ENCODE peak calls at places on chromosomes 1 and 21, in five cellular contexts. P is colonic mucosa, B is IMR-90, R is right lobe of liver, E is adrenal gland. J is an unnamed sample.

GRCh38 chr1:91732291-91732953 is 153.5 kb downstream of the TGFBR3 start:
- DNase-seq in P (no peak), B (peak; percentile 91), E (no peak), R (no peak), J (peak; percentile 88)

GRCh38 chr1:94109478-94109877 is 11.5 kb downstream of the ABCA4 start:
- DNase-seq in B (no peak), E (no peak), R (no peak), P (no peak), J (no peak)

GRCh38 chr1:16351449-16351993 is 759 bp downstream of the FBXO42 start:
- DNase-seq in P (peak; percentile 39), R (no peak), B (peak; percentile 34), E (no peak), J (no peak)

GRCh38 chr1:151892190-151892589 is 17.1 kb downstream of the THEM4 start:
- DNase-seq in R (no peak), E (no peak), P (no peak), B (peak; percentile 34), J (no peak)

GRCh38 chr1:158179301-158180041 is 1.2 kb upstream of the CD1D start:
- DNase-seq in R (no peak), B (no peak), E (no peak), P (peak; percentile 20), J (no peak)

GRCh38 chr1:178908358-178908757 is 37.5 kb upstream of the ANGPTL1 start:
- DNase-seq in B (peak; percentile 58), P (no peak), E (no peak), R (no peak), J (no peak)

GRCh38 chr1:192620096-192620495 is 15.9 kb upstream of the RGS13 start:
- DNase-seq in B (no peak), R (no peak), P (no peak), E (no peak), J (no peak)

GRCh38 chr1:6281511-6282402 is 20.9 kb upstream of the GPR153 start:
- DNase-seq in R (peak; percentile 42), E (no peak), B (no peak), P (peak; percentile 70), J (no peak)

GRCh38 chr1:52348704-52349301 is 17.2 kb downstream of the CC2D1B start:
- DNase-seq in R (no peak), B (peak; percentile 44), P (no peak), E (no peak), J (no peak)

GRCh38 chr21:42003051-42003461 is 7.1 kb downstream of the ZBTB21 start:
- DNase-seq in R (no peak), P (no peak), B (peak; percentile 76), E (no peak), J (no peak)

GRCh38 chr1:162228586-162228985 is 148.1 kb downstream of the SPATA46 start:
- DNase-seq in B (no peak), E (no peak), R (no peak), P (no peak), J (no peak)

GRCh38 chr1:110464340-110464739 is 13.4 kb downstream of the PROK1 start:
- DNase-seq in B (peak; percentile 87), R (no peak), E (no peak), P (no peak), J (no peak)

GRCh38 chr21:46226146-46226545 is 2.4 kb downstream of the LSS start:
- DNase-seq in P (no peak), R (no peak), B (peak; percentile 19), E (no peak), J (no peak)

GRCh38 chr1:194361374-194362131 is 1175.1 kb upstream of the B3GALT2 start:
- DNase-seq in R (no peak), P (no peak), E (no peak), B (no peak), J (no peak)

GRCh38 chr1:29332204-29332603 is 95.9 kb downstream of the PTPRU start:
- DNase-seq in P (peak; percentile 42), E (no peak), B (peak; percentile 21), R (no peak), J (no peak)

GRCh38 chr1:241589524-241589923 is 50.6 kb downstream of the CHML start:
- DNase-seq in P (no peak), B (no peak), E (no peak), R (no peak), J (no peak)

GRCh38 chr1:151715726-151716404 is 738 bp downstream of the CELF3 start:
- DNase-seq in B (no peak), R (no peak), P (no peak), E (no peak), J (no peak)

GRCh38 chr1:117512728-117513321 is 93.0 kb upstream of the TENT5C start:
- DNase-seq in P (no peak), B (peak; percentile 40), R (no peak), E (no peak), J (no peak)

GRCh38 chr1:54546651-54547348 is 1.2 kb upstream of the ACOT11 start:
- DNase-seq in B (no peak), P (no peak), R (no peak), E (no peak), J (no peak)

GRCh38 chr1:54792686-54793282 is 8.3 kb downstream of the TTC22 start:
- DNase-seq in B (no peak), P (no peak), E (no peak), R (no peak), J (no peak)

GRCh38 chr1:22412932-22413727 is 38.5 kb upstream of the ZBTB40 start:
- DNase-seq in E (peak; percentile 57), B (peak; percentile 17), P (no peak), R (no peak), J (no peak)

GRCh38 chr1:46413596-46413985 is 19.5 kb downstream of the FAAH start:
- DNase-seq in P (no peak), R (no peak), E (no peak), B (no peak), J (no peak)

GRCh38 chr1:225881081-225882007 is 836 bp downstream of the TMEM63A start:
- DNase-seq in B (peak; percentile 60), P (peak; percentile 79), E (peak; percentile 72), R (peak; percentile 64), J (no peak)

GRCh38 chr1:175191654-175192053 is 922 bp downstream of the KIAA0040 start:
- DNase-seq in R (no peak), E (no peak), P (peak; percentile 43), B (no peak), J (no peak)

GRCh38 chr1:68331117-68331865 is 99.0 kb upstream of the WLS start:
- DNase-seq in P (no peak), B (peak; percentile 97), R (no peak), E (no peak), J (peak; percentile 91)

GRCh38 chr1:206419250-206419649 is 51.0 kb upstream of the IKBKE start:
- DNase-seq in P (peak; percentile 89), B (no peak), E (no peak), R (no peak), J (no peak)

GRCh38 chr1:99763956-99764355 is 2.5 kb downstream of the FRRS1 start:
- DNase-seq in E (no peak), B (peak; percentile 34), R (no peak), P (no peak), J (no peak)

GRCh38 chr1:74995848-74996247 is 138.3 kb upstream of the LHX8 start:
- DNase-seq in P (no peak), R (no peak), B (no peak), E (no peak), J (no peak)

GRCh38 chr1:217364220-217364619 is 266.7 kb downstream of the GPATCH2 start:
- DNase-seq in B (no peak), E (no peak), P (no peak), R (no peak), J (no peak)

GRCh38 chr1:189662190-189662589 is 815.5 kb downstream of the BRINP3 start:
- DNase-seq in E (no peak), R (no peak), P (no peak), B (peak; percentile 10), J (no peak)

GRCh38 chr21:24272527-24272938 is 1334.7 kb downstream of the MRPL39 start:
- DNase-seq in E (no peak), B (no peak), P (no peak), R (no peak), J (no peak)

GRCh38 chr1:168688679-168689657 is 40.0 kb downstream of the DPT start:
- DNase-seq in P (no peak), R (no peak), E (no peak), B (no peak), J (no peak)

GRCh38 chr1:78126506-78126905 is 80.7 kb downstream of the GIPC2 start:
- DNase-seq in E (no peak), P (no peak), B (no peak), R (no peak), J (no peak)

GRCh38 chr1:197841158-197841557 is 61.3 kb upstream of the C1orf53 start:
- DNase-seq in E (no peak), B (no peak), R (no peak), P (no peak), J (no peak)

GRCh38 chr21:27570306-27570868 is 603.5 kb upstream of the ADAMTS5 start:
- DNase-seq in P (no peak), B (peak; percentile 94), E (no peak), R (no peak), J (peak; percentile 88)

GRCh38 chr1:26276432-26276838 is 3.5 kb upstream of the SH3BGRL3 start:
- DNase-seq in B (no peak), P (no peak), E (no peak), R (peak; percentile 39), J (no peak)
- H3K36me3 ChIP-seq in B (peaks cover 10% of the 10 kb centered on the region), P (peaks cover 1% of the 10 kb centered on the region), E (no peaks in the 10 kb centered on the region), R (no peaks in the 10 kb centered on the region), J (no peaks in the 10 kb centered on the region)

DNA sequence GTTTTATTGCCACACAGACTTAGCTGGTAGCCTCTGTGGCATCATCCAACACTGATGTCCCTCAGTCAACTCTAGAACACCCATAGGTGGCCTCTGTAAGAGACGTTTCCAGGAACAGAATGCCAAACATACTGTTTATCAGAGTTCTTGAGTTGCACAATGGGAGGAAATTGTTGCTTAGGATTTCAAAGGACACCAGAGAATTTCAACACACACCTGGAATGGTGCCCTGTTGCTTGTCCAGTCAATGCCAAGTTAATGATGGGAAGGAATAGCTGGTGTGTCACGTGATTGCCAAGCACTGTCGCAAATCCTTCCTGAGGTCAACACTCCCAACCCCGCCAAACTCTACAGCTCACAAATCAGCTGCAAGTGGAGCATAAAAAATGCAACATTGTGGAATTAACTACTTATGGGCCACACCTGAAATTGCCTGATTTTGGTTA is 28.6 kb upstream of the DUSP23 start:
- DNase-seq in P (peak; percentile 38), R (peak; percentile 69), B (peak; percentile 4), E (peak; percentile 85), J (no peak)
- TF ChIP-seq CTCF in P (no peak), R (no peak), B (no peak), E (peak; percentile 9), J (no peak)

GRCh38 chr21:17793675-17794123 is 25.5 kb downstream of the C21orf91 start:
- DNase-seq in R (no peak), P (no peak), E (no peak), B (peak; percentile 70), J (no peak)
- H3K4me3 ChIP-seq in R (peak overlapping the region; percentile 31), P (no peak overlapping the region), E (no peak overlapping the region), B (peak overlapping the region; percentile 13), J (no peak overlapping the region)

GRCh38 chr1:150156868-150157603 is 7.3 kb downstream of the PLEKHO1 start:
- DNase-seq in P (no peak), B (peak; percentile 75), E (no peak), R (no peak), J (no peak)
- H3K36me3 ChIP-seq in P (no peaks in the 10 kb centered on the region), B (peaks cover 69% of the 10 kb centered on the region), E (peaks cover 56% of the 10 kb centered on the region), R (no peaks in the 10 kb centered on the region), J (peaks cover 8% of the 10 kb centered on the region)